ENCODE peak calls at places on chromosome 5, in five cellular contexts. K, J, L, O and Z are unnamed samples.

GRCh38 chr5:916441-917293 is 24.0 kb downstream of the TRIP13 start:
- DNase-seq in K (no peak), J (no peak), L (no peak), O (no peak), Z (no peak)

GRCh38 chr5:138449501-138450239 is 10.8 kb downstream of the REEP2 start:
- DNase-seq in K (peak; percentile 60), J (peak; percentile 97), L (peak; percentile 58), O (peak; percentile 83), Z (peak; percentile 96)

GRCh38 chr5:1016476-1016875 is 7.9 kb downstream of the NKD2 start:
- DNase-seq in K (no peak), J (no peak), L (no peak), O (no peak), Z (no peak)

GRCh38 chr5:124301850-124302249 is 444.6 kb downstream of the ZNF608 start:
- DNase-seq in K (no peak), J (no peak), L (no peak), O (peak; percentile 27), Z (no peak)

GRCh38 chr5:178333821-178334481 is 101.3 kb upstream of the PHYKPL start:
- DNase-seq in K (no peak), J (no peak), L (no peak), O (no peak), Z (no peak)

GRCh38 chr5:57002959-57003485 is 51.1 kb upstream of the MIER3 start:
- DNase-seq in K (no peak), J (peak; percentile 53), L (no peak), O (peak; percentile 61), Z (no peak)

GRCh38 chr5:7871560-7872113 is 2.7 kb downstream of the MTRR start:
- DNase-seq in K (no peak), J (no peak), L (no peak), O (peak; percentile 70), Z (no peak)

GRCh38 chr5:170508036-170508435 is 4.2 kb downstream of the KCNIP1 start:
- DNase-seq in K (no peak), J (no peak), L (no peak), O (peak; percentile 88), Z (no peak)

GRCh38 chr5:88675758-88676636 is 207.0 kb downstream of the MEF2C start:
- DNase-seq in K (no peak), J (peak; percentile 92), L (no peak), O (peak; percentile 54), Z (peak; percentile 96)

GRCh38 chr5:6377582-6378127 is 692 bp downstream of the MED10 start:
- DNase-seq in K (no peak), J (no peak), L (no peak), O (no peak), Z (no peak)